ENCODE peak calls at places on chromosome 6, in four cellular contexts. One of them, this sample, is unnamed.

GRCh38 chr6:51817832-51818231 is 269.6 kb downstream of the PKHD1 start:
- DNase-seq in retina: no peak
- DNase-seq in EL: no peak
- DNase-seq in iPS-NIHi11: no peak
- DNase-seq in this sample: no peak

GRCh38 chr6:166678426-166678825 is 51.4 kb upstream of the RPS6KA2 start:
- DNase-seq in EL: no peak
- DNase-seq in iPS-NIHi11: no peak
- DNase-seq in retina: no peak
- DNase-seq in this sample: no peak

GRCh38 chr6:155201461-155202226 is 62.2 kb upstream of the CLDN20 start:
- DNase-seq in iPS-NIHi11: no peak
- DNase-seq in retina: no peak
- DNase-seq in EL: peak; percentile 93
- DNase-seq in this sample: no peak

GRCh38 chr6:35663001-35663400 is 25.7 kb downstream of the FKBP5 start:
- DNase-seq in iPS-NIHi11: no peak
- DNase-seq in retina: peak; percentile 11
- DNase-seq in EL: no peak
- DNase-seq in this sample: no peak

GRCh38 chr6:87155920-87156600 is 695 bp downstream of the ZNF292 start:
- DNase-seq in retina: no peak
- DNase-seq in iPS-NIHi11: peak; percentile 61
- DNase-seq in EL: peak; percentile 72
- DNase-seq in this sample: peak; percentile 62

GRCh38 chr6:42947950-42948349 is 12.6 kb upstream of the GNMT start:
- DNase-seq in iPS-NIHi11: no peak
- DNase-seq in EL: no peak
- DNase-seq in retina: no peak
- DNase-seq in this sample: no peak

GRCh38 chr6:168612586-168612985 is 171.6 kb downstream of the SMOC2 start:
- DNase-seq in retina: no peak
- DNase-seq in iPS-NIHi11: no peak
- DNase-seq in EL: no peak
- DNase-seq in this sample: no peak

GRCh38 chr6:145829102-145829501 is 14.5 kb upstream of the FBXO30 start:
- DNase-seq in EL: no peak
- DNase-seq in retina: no peak
- DNase-seq in iPS-NIHi11: peak; percentile 17
- DNase-seq in this sample: no peak

GRCh38 chr6:111758608-111759293 is 114.5 kb downstream of the FYN start:
- DNase-seq in retina: no peak
- DNase-seq in iPS-NIHi11: no peak
- DNase-seq in EL: no peak
- DNase-seq in this sample: no peak

GRCh38 chr6:131669891-131670290 is 31.3 kb downstream of the OR2A4 start:
- DNase-seq in iPS-NIHi11: no peak
- DNase-seq in retina: no peak
- DNase-seq in EL: no peak
- DNase-seq in this sample: no peak

GRCh38 chr6:91299544-91300491 is 712.9 kb upstream of the MAP3K7 start:
- DNase-seq in EL: no peak
- DNase-seq in retina: no peak
- DNase-seq in iPS-NIHi11: peak; percentile 45
- DNase-seq in this sample: no peak